ENCODE peak calls at places on chromosomes 7 and 10, in ten cellular contexts. A is activated CD8-positive, alpha-beta T cell treated with anti-CD3 and anti-CD28 coated beads for 36 hours; H is WTC11; O is NB4; S is HCT116; R is Calu3; C is cardiac fibroblast; Z is glutamatergic neuron; P is GM13977; Y is fibroblast of villous mesenchyme. T is an unnamed sample.

GRCh38 chr10:75542084-75542483 is 110.7 kb downstream of the LRMDA start:
- DNase-seq in A (no peak), H (no peak), O (no peak), S (no peak), R (no peak), C (no peak), Z (no peak), P (no peak), Y (no peak), T (no peak)

GRCh38 chr7:4724648-4725013 is 42.5 kb downstream of the FOXK1 start:
- DNase-seq in A (no peak), H (no peak), O (peak), S (no peak), R (peak), C (peak), Z (no peak), P (no peak), Y (peak), T (no peak)

GRCh38 chr10:36738738-36739431 is 386.5 kb upstream of the ANKRD30A start:
- DNase-seq in A (no peak), H (no peak), O (no peak), S (no peak), R (no peak), C (no peak), Z (no peak), P (no peak), Y (no peak), T (no peak)

GRCh38 chr10:79052311-79053080 is 16.3 kb upstream of the ZMIZ1 start:
- DNase-seq in A (peak), H (peak), O (no peak), S (no peak), R (no peak), C (no peak), Z (peak), P (no peak), Y (no peak), T (no peak)

GRCh38 chr10:45557275-45557905 is 115.2 kb downstream of the ZFAND4 start:
- DNase-seq in A (peak), H (no peak), O (peak), S (no peak), R (no peak), C (peak), Z (no peak), P (no peak), Y (no peak), T (no peak)

GRCh38 chr10:12252882-12253546 is 57.0 kb downstream of the CDC123 start:
- DNase-seq in A (peak), H (peak), O (peak), S (no peak), R (peak), C (peak), Z (peak), P (peak), Y (no peak), T (no peak)

GRCh38 chr7:23299770-23300300 is 696 bp downstream of the MALSU1 start:
- DNase-seq in A (peak), H (no peak), O (peak), S (no peak), R (no peak), C (no peak), Z (no peak), P (no peak), Y (peak), T (no peak)

GRCh38 chr10:23192396-23192740 is 256 bp downstream of the PTF1A start:
- DNase-seq in A (no peak), H (peak), O (no peak), S (no peak), R (no peak), C (no peak), Z (peak), P (no peak), Y (no peak), T (no peak)

GRCh38 chr10:121284952-121285351 is 313.3 kb downstream of the FGFR2 start:
- DNase-seq in A (no peak), H (no peak), O (no peak), S (no peak), R (no peak), C (no peak), Z (no peak), P (no peak), Y (no peak), T (no peak)

GRCh38 chr10:31606841-31607240 is 287.8 kb downstream of the ZEB1 start:
- DNase-seq in A (no peak), H (no peak), O (no peak), S (no peak), R (no peak), C (no peak), Z (no peak), P (no peak), Y (peak), T (no peak)

GRCh38 chr10:96565774-96566173 is 21.0 kb downstream of the TM9SF3 start:
- DNase-seq in A (no peak), H (no peak), O (no peak), S (no peak), R (no peak), C (peak), Z (no peak), P (no peak), Y (peak), T (peak)

GRCh38 chr10:46311501-46311951 is 24.7 kb downstream of the ANTXRL start:
- DNase-seq in A (no peak), H (no peak), O (no peak), S (no peak), R (no peak), C (no peak), Z (no peak), P (no peak), Y (no peak), T (no peak)

GRCh38 chr7:12731214-12731656 is 43.8 kb downstream of the ARL4A start:
- DNase-seq in A (peak), H (no peak), O (peak), S (peak), R (peak), C (peak), Z (no peak), P (no peak), Y (peak), T (no peak)

GRCh38 chr10:48245977-48246376 is 28.5 kb downstream of the FRMPD2 start:
- DNase-seq in A (no peak), H (no peak), O (no peak), S (no peak), R (no peak), C (no peak), Z (no peak), P (no peak), Y (no peak), T (no peak)

GRCh38 chr7:18768256-18768655 is 272.7 kb downstream of the HDAC9 start:
- DNase-seq in A (no peak), H (no peak), O (no peak), S (no peak), R (no peak), C (peak), Z (no peak), P (no peak), Y (no peak), T (no peak)

GRCh38 chr7:87934699-87935372 is 785 bp downstream of the ADAM22 start:
- DNase-seq in A (peak), H (peak), O (peak), S (no peak), R (no peak), C (peak), Z (peak), P (peak), Y (peak), T (no peak)

GRCh38 chr10:24434961-24435360 is 226.0 kb downstream of the KIAA1217 start:
- DNase-seq in A (no peak), H (no peak), O (no peak), S (no peak), R (no peak), C (no peak), Z (no peak), P (no peak), Y (no peak), T (no peak)

GRCh38 chr7:91657386-91658120 is 222.9 kb downstream of the MTERF1 start:
- DNase-seq in A (no peak), H (no peak), O (no peak), S (no peak), R (no peak), C (peak), Z (no peak), P (no peak), Y (peak), T (peak)

GRCh38 chr7:27048438-27048837 is 47.4 kb downstream of the HOXA1 start:
- DNase-seq in A (no peak), H (peak), O (no peak), S (no peak), R (no peak), C (no peak), Z (no peak), P (no peak), Y (no peak), T (no peak)

GRCh38 chr7:93981480-93981874 is 22.7 kb downstream of the BET1 start:
- DNase-seq in A (no peak), H (peak), O (no peak), S (no peak), R (no peak), C (no peak), Z (no peak), P (no peak), Y (no peak), T (no peak)

GRCh38 chr10:71868192-71868697 is 17.2 kb upstream of the PSAP start:
- DNase-seq in A (peak), H (no peak), O (no peak), S (no peak), R (peak), C (peak), Z (peak), P (no peak), Y (peak), T (peak)

GRCh38 chr7:6186578-6186977 is 85.8 kb downstream of the CYTH3 start:
- DNase-seq in A (no peak), H (no peak), O (no peak), S (no peak), R (no peak), C (no peak), Z (no peak), P (no peak), Y (no peak), T (no peak)

GRCh38 chr10:81894616-81895015 is 19.6 kb downstream of the NRG3 start:
- DNase-seq in A (no peak), H (no peak), O (no peak), S (no peak), R (no peak), C (no peak), Z (no peak), P (no peak), Y (no peak), T (no peak)
- TF ChIP-seq CTCF in A (no peak), H (no peak), O (no peak), S (no peak), R (no peak), C (no peak), Z (no peak), P (no peak), Y (no peak), T (no peak)

DNA sequence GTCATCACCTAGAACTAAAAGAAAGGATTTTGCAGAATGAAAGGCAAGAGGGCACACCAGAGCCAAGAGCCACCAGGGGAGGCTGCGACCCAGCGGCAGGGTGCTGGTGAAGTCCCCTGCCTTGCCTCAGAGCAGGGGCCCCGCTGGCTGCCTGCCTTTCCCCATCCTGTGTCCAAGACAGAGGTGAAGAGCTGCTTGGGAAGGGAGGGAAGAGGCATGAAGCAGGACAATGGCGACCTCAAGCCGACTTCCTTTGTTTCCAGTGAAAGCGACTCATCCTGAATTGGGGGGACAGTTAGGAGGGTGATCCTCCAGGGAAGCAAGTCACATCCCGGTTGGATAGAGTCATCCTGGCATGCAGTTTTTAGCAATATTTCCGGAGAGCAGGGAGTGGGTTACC is 255.5 kb upstream of the YAE1 start:
- DNase-seq in A (no peak), H (peak), O (no peak), S (no peak), R (no peak), C (no peak), Z (no peak), P (no peak), Y (no peak), T (no peak)
- TF ChIP-seq CTCF in A (no peak), H (no peak), O (no peak), S (no peak), R (no peak), C (no peak), Z (no peak), P (no peak), Y (no peak), T (no peak)

GRCh38 chr7:36301914-36302771 is 87.5 kb upstream of the ANLN start:
- DNase-seq in A (no peak), H (no peak), O (no peak), S (no peak), R (no peak), C (peak), Z (no peak), P (no peak), Y (no peak), T (no peak)

GRCh38 chr7:36304099-36304425 is 85.6 kb upstream of the ANLN start:
- DNase-seq in A (no peak), H (no peak), O (no peak), S (no peak), R (no peak), C (no peak), Z (no peak), P (no peak), Y (no peak), T (no peak)

GRCh38 chr7:36305648-36306047 is 84.0 kb upstream of the ANLN start:
- DNase-seq in A (no peak), H (no peak), O (no peak), S (no peak), R (no peak), C (no peak), Z (no peak), P (no peak), Y (no peak), T (no peak)

GRCh38 chr7:36305226-36305625 is 84.4 kb upstream of the ANLN start:
- DNase-seq in A (no peak), H (no peak), O (no peak), S (no peak), R (no peak), C (no peak), Z (no peak), P (no peak), Y (no peak), T (no peak)

DNA sequence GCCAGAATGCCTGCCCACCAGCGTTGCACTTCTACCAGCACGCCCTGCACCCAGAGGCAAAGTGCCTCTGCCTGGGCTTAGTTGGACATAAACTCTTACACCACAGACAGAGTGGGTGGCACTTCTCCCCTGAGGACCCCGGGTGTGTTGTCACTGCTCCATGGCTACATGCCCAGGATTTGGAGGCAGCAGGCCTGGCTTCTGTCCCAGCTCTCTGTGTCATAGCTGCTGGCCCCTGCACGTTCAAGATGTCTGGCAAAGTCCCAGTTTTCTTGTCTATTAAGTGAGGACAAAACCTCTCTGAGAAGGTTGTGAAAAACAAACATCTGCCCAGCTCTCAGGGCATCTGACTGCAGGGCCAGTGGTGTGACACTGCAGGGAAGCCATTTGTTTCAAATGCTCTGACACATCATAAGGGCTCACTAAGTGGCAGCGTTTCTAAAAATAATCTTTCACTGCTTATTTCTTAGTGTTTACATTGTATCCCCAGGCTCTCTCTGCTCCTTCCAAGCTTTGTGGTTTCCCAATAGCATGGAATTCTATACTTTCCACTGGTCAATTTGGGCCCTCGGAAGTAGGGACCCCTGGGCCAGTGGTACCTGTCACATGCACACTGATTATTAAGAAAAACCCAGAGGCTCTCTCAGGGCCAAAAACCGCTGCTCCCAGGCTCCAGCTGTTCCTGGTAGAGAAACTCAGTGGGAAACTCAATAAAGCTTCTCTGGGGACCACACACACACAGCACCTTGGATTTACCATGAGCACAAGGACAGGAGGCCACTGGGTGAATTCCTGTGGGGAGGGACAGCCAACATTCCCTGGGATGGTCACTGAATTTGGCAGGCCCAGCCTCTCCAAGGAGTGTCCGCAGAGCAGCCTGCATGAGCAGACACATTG is 86.2 kb upstream of the ANLN start:
- DNase-seq in A (no peak), H (no peak), O (no peak), S (peak), R (peak), C (peak), Z (no peak), P (no peak), Y (peak), T (peak)
- TF ChIP-seq CTCF in A (no peak), H (no peak), O (no peak), S (no peak), R (no peak), C (no peak), Z (no peak), P (no peak), Y (no peak), T (no peak)

GRCh38 chr10:5977471-5978370 is at the start of gene IL15RA:
- DNase-seq in A (peak), H (peak), O (peak), S (peak), R (peak), C (peak), Z (peak), P (peak), Y (peak), T (no peak)
- TF ChIP-seq CTCF in A (peak), H (no peak), O (no peak), S (no peak), R (no peak), C (no peak), Z (no peak), P (peak), Y (no peak), T (no peak)

DNA sequence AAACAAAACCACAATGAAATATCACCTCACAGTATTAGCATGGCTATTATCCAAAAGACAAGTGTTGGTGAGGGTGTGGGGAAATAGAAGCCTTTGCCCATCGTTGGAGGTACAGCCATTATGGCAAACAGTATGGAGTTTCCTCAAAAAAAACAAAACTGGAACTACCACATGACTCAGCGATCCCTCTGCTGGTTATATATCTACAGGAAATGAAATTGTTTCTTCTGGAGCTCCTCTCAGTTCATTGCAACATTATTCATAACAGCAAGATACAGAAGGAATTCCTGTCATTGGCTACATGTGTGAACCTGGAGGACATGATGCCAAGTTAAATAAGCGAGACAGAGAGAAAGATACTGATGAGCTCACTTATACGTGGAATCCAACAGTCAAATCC is 2.4 kb upstream of the UBE3C start:
- DNase-seq in A (no peak), H (no peak), O (peak), S (no peak), R (no peak), C (peak), Z (no peak), P (no peak), Y (peak), T (peak)
- TF ChIP-seq CTCF in A (no peak), H (no peak), O (peak), S (no peak), R (no peak), C (peak), Z (no peak), P (no peak), Y (peak), T (peak)

GRCh38 chr7:78090616-78091015 is 292.0 kb downstream of the PHTF2 start:
- DNase-seq in A (no peak), H (no peak), O (no peak), S (no peak), R (no peak), C (no peak), Z (no peak), P (no peak), Y (no peak), T (no peak)
- TF ChIP-seq CTCF in A (no peak), H (no peak), O (no peak), S (no peak), R (no peak), C (peak), Z (no peak), P (peak), Y (no peak), T (peak)